ENCODE peak calls at places on chromosomes 11 and 22, in nine cellular contexts. K is fibroblast of lung; O is heart left ventricle; C is CD4-positive, alpha-beta memory T cell; H is GM23338; M is lung; V is aorta; U is HCT116; X is heart right ventricle. Q is an unnamed sample.

GRCh38 chr22:19503367-19503766 is 20.8 kb downstream of the CLDN5 start:
- DNase-seq in U (no peak), C (no peak), O (no peak), X (no peak), K (no peak), M (no peak), H (no peak), V (no peak), Q (no peak)

GRCh38 chr11:82854242-82854641 is 46.0 kb downstream of the PRCP start:
- DNase-seq in H (no peak), X (no peak), U (no peak), K (no peak), O (no peak), C (no peak), M (no peak), V (no peak), Q (no peak)

GRCh38 chr11:104161751-104162450 is 2.0 kb downstream of the PDGFD start:
- DNase-seq in C (no peak), V (no peak), X (no peak), O (no peak), U (no peak), M (no peak), H (no peak), K (no peak), Q (no peak)

GRCh38 chr11:73347067-73347466 is 29.1 kb upstream of the RELT start:
- DNase-seq in O (no peak), M (no peak), U (no peak), X (no peak), C (no peak), K (no peak), H (no peak), V (no peak), Q (no peak)

GRCh38 chr11:115502636-115503082 is 1.6 kb downstream of the CADM1 start:
- DNase-seq in X (no peak), C (no peak), K (no peak), U (no peak), V (no peak), M (no peak), O (no peak), H (peak; percentile 60), Q (no peak)

GRCh38 chr11:6618117-6619020 is 853 bp downstream of the TPP1 start:
- DNase-seq in C (peak; percentile 44), O (no peak), U (no peak), H (no peak), K (peak; percentile 80), X (peak; percentile 57), M (no peak), V (peak; percentile 73), Q (no peak)

GRCh38 chr11:73342633-73343032 is 33.6 kb upstream of the RELT start:
- DNase-seq in K (no peak), V (no peak), H (peak; percentile 67), X (no peak), U (no peak), M (no peak), O (no peak), C (no peak), Q (no peak)

GRCh38 chr22:32476804-32477203 is 2.2 kb downstream of the FBXO7 start:
- DNase-seq in C (no peak), X (no peak), V (no peak), M (no peak), K (no peak), H (no peak), O (no peak), U (no peak), Q (no peak)

GRCh38 chr11:1219836-1220810 is 2.7 kb upstream of the MUC5B start:
- DNase-seq in X (no peak), O (peak; percentile 15), H (no peak), U (no peak), M (no peak), K (no peak), C (no peak), V (peak; percentile 33), Q (no peak)

GRCh38 chr11:64500176-64501013 is 90.6 kb upstream of the SLC22A12 start:
- DNase-seq in X (no peak), M (no peak), O (no peak), K (no peak), V (no peak), H (no peak), C (no peak), U (peak; percentile 4), Q (no peak)

GRCh38 chr11:134041791-134042696 is 26.8 kb upstream of the JAM3 start:
- DNase-seq in K (no peak), X (no peak), U (no peak), C (no peak), V (no peak), O (peak; percentile 19), M (no peak), H (no peak), Q (no peak)

GRCh38 chr11:68741536-68741935 is 9.8 kb downstream of the TESMIN start:
- DNase-seq in X (no peak), H (no peak), M (no peak), U (no peak), C (no peak), V (no peak), O (no peak), K (no peak), Q (no peak)

GRCh38 chr22:23696326-23696851 is 5.6 kb downstream of the RGL4 start:
- DNase-seq in O (peak; percentile 48), H (no peak), C (peak; percentile 86), K (no peak), U (no peak), M (no peak), X (no peak), V (peak; percentile 61), Q (no peak)

GRCh38 chr11:61384271-61385242 is 7.8 kb upstream of the TMEM216 start:
- DNase-seq in V (no peak), M (no peak), O (no peak), H (peak; percentile 72), C (no peak), U (no peak), K (peak; percentile 48), X (no peak), Q (no peak)

GRCh38 chr11:128563308-128563707 is 24.1 kb downstream of the ETS1 start:
- DNase-seq in X (no peak), O (no peak), H (no peak), C (no peak), V (no peak), M (no peak), K (no peak), U (no peak), Q (no peak)

GRCh38 chr22:23166841-23167610 is 13.3 kb upstream of the BCR start:
- DNase-seq in C (no peak), K (no peak), V (no peak), M (no peak), U (no peak), H (no peak), X (no peak), O (no peak), Q (no peak)

GRCh38 chr11:60122414-60123036 is 34.1 kb downstream of the MS4A2 start:
- DNase-seq in H (no peak), U (no peak), C (no peak), M (no peak), X (no peak), V (no peak), O (no peak), K (no peak), Q (no peak)

GRCh38 chr11:11263238-11264030 is 89.6 kb downstream of the CSNK2A3 start:
- DNase-seq in K (no peak), V (no peak), O (no peak), M (no peak), X (no peak), C (no peak), U (no peak), H (peak; percentile 28), Q (no peak)

GRCh38 chr11:71474771-71475483 is 21.9 kb downstream of the NADSYN1 start:
- DNase-seq in V (peak; percentile 30), M (no peak), U (no peak), C (no peak), K (no peak), X (no peak), O (no peak), H (no peak), Q (no peak)

GRCh38 chr11:63804259-63804658 is 9.0 kb upstream of the SPINDOC start:
- DNase-seq in K (no peak), H (no peak), O (no peak), U (peak; percentile 37), M (no peak), X (no peak), C (no peak), V (no peak), Q (no peak)

GRCh38 chr11:66996609-66997273 is 21.6 kb downstream of the C11orf86 start:
- DNase-seq in C (no peak), M (no peak), K (peak; percentile 20), H (no peak), O (peak; percentile 50), U (no peak), X (no peak), V (peak; percentile 64), Q (peak; percentile 71)

GRCh38 chr11:13183094-13183825 is 94.3 kb upstream of the BMAL1 start:
- DNase-seq in C (peak; percentile 22), H (peak; percentile 43), X (no peak), K (peak; percentile 61), O (no peak), V (no peak), M (no peak), U (no peak), Q (no peak)

GRCh38 chr11:46100670-46101069 is 20.6 kb downstream of the PHF21A start:
- DNase-seq in O (no peak), X (no peak), U (no peak), V (no peak), H (no peak), K (no peak), M (no peak), C (no peak), Q (no peak)
- H3K4me1 ChIP-seq in O (peaks cover 17% of the 10 kb centered on the region), X (peaks cover 65% of the 10 kb centered on the region), U (no peaks in the 10 kb centered on the region), V (no peaks in the 10 kb centered on the region), H (peaks cover 14% of the 10 kb centered on the region), K (peaks cover 7% of the 10 kb centered on the region), M (peaks cover 20% of the 10 kb centered on the region), C (peaks cover 34% of the 10 kb centered on the region), Q (no peaks in the 10 kb centered on the region)

GRCh38 chr11:101553891-101554292 is 29.9 kb downstream of the TRPC6 start:
- DNase-seq in C (no peak), M (no peak), O (no peak), K (peak; percentile 54), U (no peak), H (no peak), V (no peak), X (no peak), Q (no peak)
- H3K4me3 ChIP-seq in C (no peak overlapping the region), M (no peak overlapping the region), O (no peak overlapping the region), K (no peak overlapping the region), U (no peak overlapping the region), H (no peak overlapping the region), V (no peak overlapping the region), X (no peak overlapping the region), Q (no peak overlapping the region)

GRCh38 chr11:120260616-120261015 is 20.7 kb downstream of the POU2F3 start:
- DNase-seq in K (no peak), M (no peak), C (no peak), V (no peak), O (no peak), H (no peak), X (no peak), U (no peak), Q (no peak)
- H3K27me3 ChIP-seq in K (peaks cover 37% of the 10 kb centered on the region), M (no peaks in the 10 kb centered on the region), C (peaks cover 13% of the 10 kb centered on the region), V (no peaks in the 10 kb centered on the region), O (no peaks in the 10 kb centered on the region), H (peaks cover 33% of the 10 kb centered on the region), X (peaks cover 20% of the 10 kb centered on the region), U (peaks cover 43% of the 10 kb centered on the region), Q (no peaks in the 10 kb centered on the region)

DNA sequence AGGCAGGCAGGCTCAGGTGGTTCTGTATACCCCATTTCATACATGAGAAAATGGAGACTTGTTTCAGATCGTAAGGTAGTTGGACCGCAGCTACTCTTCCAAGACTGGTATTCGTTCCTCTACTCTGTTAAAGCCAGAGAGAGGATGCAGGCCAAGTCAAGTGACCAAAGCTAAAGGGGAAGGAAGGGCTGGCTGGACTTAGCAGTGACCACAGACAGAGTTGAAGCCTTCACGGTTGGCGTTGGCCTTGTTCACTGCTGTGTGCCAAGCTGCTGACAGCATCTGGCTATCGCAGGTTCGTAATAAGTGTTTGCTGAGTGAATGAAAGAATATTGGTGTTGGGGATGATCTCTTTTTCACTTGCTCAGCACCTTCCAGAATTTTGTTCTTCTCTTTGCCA is 64.2 kb downstream of the PTPRJ start:
- DNase-seq in O (no peak), X (peak; percentile 24), H (no peak), C (no peak), V (peak; percentile 82), U (no peak), K (no peak), M (peak; percentile 46), Q (no peak)
- H3K4me1 ChIP-seq in O (no peaks in the 10 kb centered on the region), X (no peaks in the 10 kb centered on the region), H (no peaks in the 10 kb centered on the region), C (peaks cover 40% of the 10 kb centered on the region), V (no peaks in the 10 kb centered on the region), U (peaks cover 4% of the 10 kb centered on the region), K (no peaks in the 10 kb centered on the region), M (no peaks in the 10 kb centered on the region), Q (no peaks in the 10 kb centered on the region)

Q was measured in right atrium auricular region.